ENCODE peak calls at places on chromosomes 2 and 18, in nine cellular contexts. V is activated CD4-positive, alpha-beta memory T cell treated with anti-CD3 and anti-CD28 coated beads for 36 hours; J is mucosa of descending colon; R is upper lobe of right lung; G is activated effector memory CD4-positive, alpha-beta T cell treated with Interleukin-2 at 50 U/mL for 16 hours; T is dorsolateral prefrontal cortex; P is activated naive CD4-positive, alpha-beta T cell treated with Interleukin-2 at 50 U/mL for 16 hours; U is WTC11; A is smooth muscle cell of the brain vasculature. N is an unnamed sample.

GRCh38 chr2:119659601-119660342 is 19.2 kb upstream of the TMEM177 start:
- DNase-seq in V (peak; percentile 50), J (peak; percentile 61), R (no peak), G (no peak), T (no peak), P (peak; percentile 36), U (peak; percentile 63), A (no peak), N (peak; percentile 41)

GRCh38 chr2:73285162-73285739 is 973 bp upstream of the FBXO41 start:
- DNase-seq in V (peak; percentile 30), J (peak; percentile 17), R (no peak), G (no peak), T (no peak), P (no peak), U (no peak), A (no peak), N (no peak)

GRCh38 chr2:62991605-62992004 is 59.0 kb upstream of the OTX1 start:
- DNase-seq in V (no peak), J (no peak), R (no peak), G (no peak), T (no peak), P (no peak), U (no peak), A (no peak), N (no peak)

GRCh38 chr18:47263828-47264314 is 12.4 kb upstream of the SKOR2 start:
- DNase-seq in V (no peak), J (no peak), R (no peak), G (no peak), T (no peak), P (no peak), U (peak; percentile 45), A (no peak), N (peak; percentile 29)

GRCh38 chr2:176744156-176744555 is 468.4 kb upstream of the HNRNPA3 start:
- DNase-seq in V (no peak), J (peak; percentile 15), R (no peak), G (no peak), T (no peak), P (no peak), U (no peak), A (no peak), N (no peak)

GRCh38 chr18:44909191-44909719 is 228.6 kb downstream of the SETBP1 start:
- DNase-seq in V (no peak), J (peak; percentile 39), R (no peak), G (no peak), T (no peak), P (no peak), U (no peak), A (no peak), N (no peak)

GRCh38 chr2:169683054-169683424 is 11.2 kb downstream of the CFAP210 start:
- DNase-seq in V (peak; percentile 46), J (no peak), R (no peak), G (no peak), T (no peak), P (peak; percentile 6), U (no peak), A (no peak), N (no peak)

GRCh38 chr18:59432796-59433195 is 73.7 kb upstream of the LMAN1 start:
- DNase-seq in V (no peak), J (no peak), R (no peak), G (no peak), T (no peak), P (no peak), U (no peak), A (no peak), N (no peak)

GRCh38 chr2:96260404-96261260 is 5.2 kb downstream of the TMEM127 start:
- DNase-seq in V (peak; percentile 61), J (peak; percentile 79), R (peak; percentile 75), G (no peak), T (no peak), P (peak; percentile 16), U (peak; percentile 59), A (peak; percentile 54), N (peak; percentile 91)